ENCODE peak calls at places on chromosomes 12 and 14, in four cellular contexts. One of them, this sample, is unnamed. For H3K27me3 and H3K9me3, the result is how much of the 10 kb centered on the place peaks cover.

GRCh38 chr12:85036241-85036707 is at the start of the genes LRRIQ1 and TSPAN19:
- DNase-seq in heart right ventricle: no peak
- DNase-seq in CD4-positive, CD25-positive, alpha-beta regulatory T cell: peak
- DNase-seq in pancreas: peak
- DNase-seq in this sample: peak

GRCh38 chr14:74980746-74981661 is 21.7 kb upstream of the EIF2B2 start:
- DNase-seq in CD4-positive, CD25-positive, alpha-beta regulatory T cell: no peak
- DNase-seq in heart right ventricle: no peak
- DNase-seq in pancreas: no peak
- DNase-seq in this sample: no peak

GRCh38 chr12:68940731-68941130 is 7.8 kb upstream of the CPM start:
- DNase-seq in pancreas: no peak
- DNase-seq in heart right ventricle: no peak
- DNase-seq in CD4-positive, CD25-positive, alpha-beta regulatory T cell: no peak
- DNase-seq in this sample: no peak

GRCh38 chr14:88346048-88346639 is 23.1 kb upstream of the KCNK10 start:
- DNase-seq in pancreas: no peak
- DNase-seq in heart right ventricle: no peak
- DNase-seq in CD4-positive, CD25-positive, alpha-beta regulatory T cell: no peak
- DNase-seq in this sample: no peak

GRCh38 chr14:77058785-77059184 is 30.3 kb upstream of the IRF2BPL start:
- DNase-seq in heart right ventricle: no peak
- DNase-seq in CD4-positive, CD25-positive, alpha-beta regulatory T cell: no peak
- DNase-seq in pancreas: no peak
- DNase-seq in this sample: no peak

GRCh38 chr14:52023518-52023917 is 34.2 kb downstream of the RTRAF start:
- DNase-seq in pancreas: peak
- DNase-seq in CD4-positive, CD25-positive, alpha-beta regulatory T cell: no peak
- DNase-seq in heart right ventricle: no peak
- DNase-seq in this sample: no peak

GRCh38 chr12:83016226-83016835 is 329.6 kb downstream of the TMTC2 start:
- DNase-seq in heart right ventricle: no peak
- DNase-seq in pancreas: peak
- DNase-seq in CD4-positive, CD25-positive, alpha-beta regulatory T cell: no peak
- DNase-seq in this sample: peak

GRCh38 chr12:64675795-64676194 is 65.5 kb downstream of the RASSF3 start:
- DNase-seq in CD4-positive, CD25-positive, alpha-beta regulatory T cell: no peak
- DNase-seq in heart right ventricle: no peak
- DNase-seq in pancreas: peak
- DNase-seq in this sample: no peak

GRCh38 chr12:92676710-92677109 is 26.1 kb upstream of the PLEKHG7 start:
- DNase-seq in pancreas: no peak
- DNase-seq in heart right ventricle: no peak
- DNase-seq in CD4-positive, CD25-positive, alpha-beta regulatory T cell: no peak
- DNase-seq in this sample: no peak

GRCh38 chr14:76694106-76694505 is 67.2 kb upstream of the VASH1 start:
- DNase-seq in pancreas: no peak
- DNase-seq in CD4-positive, CD25-positive, alpha-beta regulatory T cell: no peak
- DNase-seq in heart right ventricle: no peak
- DNase-seq in this sample: no peak

GRCh38 chr12:62933871-62934798 is 815 bp downstream of the PPM1H start:
- DNase-seq in heart right ventricle: peak
- DNase-seq in CD4-positive, CD25-positive, alpha-beta regulatory T cell: peak
- DNase-seq in pancreas: peak
- DNase-seq in this sample: peak

GRCh38 chr12:53579545-53579955 is 46.6 kb downstream of the ATF7 start:
- DNase-seq in pancreas: no peak
- DNase-seq in heart right ventricle: no peak
- DNase-seq in CD4-positive, CD25-positive, alpha-beta regulatory T cell: no peak
- DNase-seq in this sample: no peak

GRCh38 chr12:25377475-25378179 is 126.9 kb upstream of the KRAS start:
- DNase-seq in heart right ventricle: no peak
- DNase-seq in pancreas: no peak
- DNase-seq in CD4-positive, CD25-positive, alpha-beta regulatory T cell: peak
- DNase-seq in this sample: no peak

GRCh38 chr12:70271025-70271424 is 27.8 kb downstream of the CNOT2 start:
- DNase-seq in heart right ventricle: no peak
- DNase-seq in pancreas: no peak
- DNase-seq in CD4-positive, CD25-positive, alpha-beta regulatory T cell: no peak
- DNase-seq in this sample: no peak

GRCh38 chr12:43132291-43132690 is 419.7 kb downstream of the ADAMTS20 start:
- DNase-seq in heart right ventricle: no peak
- DNase-seq in CD4-positive, CD25-positive, alpha-beta regulatory T cell: no peak
- DNase-seq in pancreas: no peak
- DNase-seq in this sample: no peak

GRCh38 chr12:107320031-107320928 is 226.9 kb upstream of the CRY1 start:
- DNase-seq in heart right ventricle: peak
- DNase-seq in CD4-positive, CD25-positive, alpha-beta regulatory T cell: peak
- DNase-seq in pancreas: peak
- DNase-seq in this sample: no peak

GRCh38 chr14:104576607-104577332 is 2.8 kb upstream of the C14orf180 start:
- DNase-seq in heart right ventricle: no peak
- DNase-seq in CD4-positive, CD25-positive, alpha-beta regulatory T cell: no peak
- DNase-seq in pancreas: no peak
- DNase-seq in this sample: no peak
- H3K27me3 ChIP-seq in heart right ventricle: under half
- H3K27me3 ChIP-seq in CD4-positive, CD25-positive, alpha-beta regulatory T cell: under half
- H3K27me3 ChIP-seq in pancreas: under half
- H3K27me3 ChIP-seq in this sample: under half

GRCh38 chr12:130587966-130588365 is 128.1 kb downstream of the RIMBP2 start:
- DNase-seq in heart right ventricle: no peak
- DNase-seq in pancreas: no peak
- DNase-seq in CD4-positive, CD25-positive, alpha-beta regulatory T cell: no peak
- DNase-seq in this sample: no peak

GRCh38 chr12:130590685-130591084 is 125.4 kb downstream of the RIMBP2 start:
- DNase-seq in pancreas: no peak
- DNase-seq in heart right ventricle: no peak
- DNase-seq in CD4-positive, CD25-positive, alpha-beta regulatory T cell: no peak
- DNase-seq in this sample: no peak

GRCh38 chr12:130589391-130590317 is 126.4 kb downstream of the RIMBP2 start:
- DNase-seq in CD4-positive, CD25-positive, alpha-beta regulatory T cell: no peak
- DNase-seq in pancreas: no peak
- DNase-seq in heart right ventricle: no peak
- DNase-seq in this sample: no peak

GRCh38 chr12:130591736-130592135 is 124.4 kb downstream of the RIMBP2 start:
- DNase-seq in pancreas: no peak
- DNase-seq in heart right ventricle: no peak
- DNase-seq in CD4-positive, CD25-positive, alpha-beta regulatory T cell: no peak
- DNase-seq in this sample: no peak

DNA sequence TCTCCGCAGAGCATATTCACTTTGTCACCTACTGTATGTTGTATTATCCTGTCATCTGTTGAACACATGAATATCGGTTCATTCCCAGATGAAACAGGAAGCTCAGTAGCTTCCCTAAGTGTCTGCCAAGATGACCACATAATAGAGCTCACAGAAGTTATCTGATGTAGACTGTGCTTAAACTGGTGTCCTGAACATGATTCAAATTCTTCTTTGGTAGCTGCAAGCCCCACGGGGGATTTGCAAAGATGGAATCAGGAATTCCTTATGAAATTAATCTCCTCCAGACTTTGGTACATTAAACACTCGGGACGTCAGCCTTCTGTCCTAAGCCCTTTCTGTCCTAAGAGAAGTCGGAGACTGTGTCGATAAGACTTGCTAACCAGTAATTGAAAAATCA is 127.4 kb downstream of the RIMBP2 start:
- DNase-seq in heart right ventricle: no peak
- DNase-seq in CD4-positive, CD25-positive, alpha-beta regulatory T cell: no peak
- DNase-seq in pancreas: no peak
- DNase-seq in this sample: no peak
- H3K9me3 ChIP-seq in heart right ventricle: under half
- H3K9me3 ChIP-seq in CD4-positive, CD25-positive, alpha-beta regulatory T cell: under half
- H3K9me3 ChIP-seq in pancreas: under half
- H3K9me3 ChIP-seq in this sample: under half

DNA sequence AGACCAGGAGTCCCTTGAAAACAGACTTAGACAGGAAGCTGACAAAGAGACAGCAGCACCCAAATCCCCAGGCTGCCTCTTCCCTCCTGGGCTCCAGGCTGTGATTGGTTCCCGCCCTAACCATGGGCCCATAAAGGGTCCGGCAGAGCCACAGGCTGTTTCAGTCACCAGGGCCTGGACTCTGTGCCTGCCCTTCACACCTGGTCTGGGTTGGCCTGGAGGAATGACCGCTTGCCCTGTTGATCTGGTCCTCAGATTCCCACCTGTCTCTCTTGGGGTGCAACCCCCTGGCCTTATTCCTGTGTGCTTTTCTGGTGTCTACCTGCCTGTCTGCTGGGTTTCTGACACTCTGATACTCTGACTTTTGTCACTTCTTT is 2.9 kb upstream of the KRT83 start:
- DNase-seq in pancreas: no peak
- DNase-seq in CD4-positive, CD25-positive, alpha-beta regulatory T cell: no peak
- DNase-seq in heart right ventricle: no peak
- DNase-seq in this sample: no peak
- H3K27me3 ChIP-seq in pancreas: under half
- H3K27me3 ChIP-seq in CD4-positive, CD25-positive, alpha-beta regulatory T cell: under half
- H3K27me3 ChIP-seq in heart right ventricle: under half
- H3K27me3 ChIP-seq in this sample: under half

GRCh38 chr12:93870020-93870795 is 193.0 kb downstream of the CRADD start:
- DNase-seq in pancreas: no peak
- DNase-seq in heart right ventricle: no peak
- DNase-seq in CD4-positive, CD25-positive, alpha-beta regulatory T cell: no peak
- DNase-seq in this sample: no peak

GRCh38 chr12:93865751-93866150 is 188.6 kb downstream of the CRADD start:
- DNase-seq in pancreas: no peak
- DNase-seq in heart right ventricle: no peak
- DNase-seq in CD4-positive, CD25-positive, alpha-beta regulatory T cell: no peak
- DNase-seq in this sample: no peak

GRCh38 chr12:93873561-93873960 is 196.4 kb downstream of the CRADD start:
- DNase-seq in pancreas: no peak
- DNase-seq in CD4-positive, CD25-positive, alpha-beta regulatory T cell: no peak
- DNase-seq in heart right ventricle: no peak
- DNase-seq in this sample: no peak

GRCh38 chr12:93868771-93869170 is 191.6 kb downstream of the CRADD start:
- DNase-seq in pancreas: no peak
- DNase-seq in heart right ventricle: no peak
- DNase-seq in CD4-positive, CD25-positive, alpha-beta regulatory T cell: no peak
- DNase-seq in this sample: no peak
- H3K9me3 ChIP-seq in pancreas: under half
- H3K9me3 ChIP-seq in heart right ventricle: half or more
- H3K9me3 ChIP-seq in CD4-positive, CD25-positive, alpha-beta regulatory T cell: half or more
- H3K9me3 ChIP-seq in this sample: under half

GRCh38 chr12:114403690-114404450 is 2.1 kb downstream of the TBX5 start:
- DNase-seq in CD4-positive, CD25-positive, alpha-beta regulatory T cell: no peak
- DNase-seq in pancreas: no peak
- DNase-seq in heart right ventricle: peak
- DNase-seq in this sample: no peak

GRCh38 chr12:114405199-114405448 is 820 bp downstream of the TBX5 start:
- DNase-seq in CD4-positive, CD25-positive, alpha-beta regulatory T cell: no peak
- DNase-seq in pancreas: no peak
- DNase-seq in heart right ventricle: no peak
- DNase-seq in this sample: no peak

GRCh38 chr12:114404451-114405198 is 1.3 kb downstream of the TBX5 start:
- DNase-seq in heart right ventricle: no peak
- DNase-seq in pancreas: no peak
- DNase-seq in CD4-positive, CD25-positive, alpha-beta regulatory T cell: no peak
- DNase-seq in this sample: no peak

GRCh38 chr12:114401346-114402320 is 4.3 kb downstream of the TBX5 start:
- DNase-seq in CD4-positive, CD25-positive, alpha-beta regulatory T cell: no peak
- DNase-seq in heart right ventricle: no peak
- DNase-seq in pancreas: no peak
- DNase-seq in this sample: no peak

DNA sequence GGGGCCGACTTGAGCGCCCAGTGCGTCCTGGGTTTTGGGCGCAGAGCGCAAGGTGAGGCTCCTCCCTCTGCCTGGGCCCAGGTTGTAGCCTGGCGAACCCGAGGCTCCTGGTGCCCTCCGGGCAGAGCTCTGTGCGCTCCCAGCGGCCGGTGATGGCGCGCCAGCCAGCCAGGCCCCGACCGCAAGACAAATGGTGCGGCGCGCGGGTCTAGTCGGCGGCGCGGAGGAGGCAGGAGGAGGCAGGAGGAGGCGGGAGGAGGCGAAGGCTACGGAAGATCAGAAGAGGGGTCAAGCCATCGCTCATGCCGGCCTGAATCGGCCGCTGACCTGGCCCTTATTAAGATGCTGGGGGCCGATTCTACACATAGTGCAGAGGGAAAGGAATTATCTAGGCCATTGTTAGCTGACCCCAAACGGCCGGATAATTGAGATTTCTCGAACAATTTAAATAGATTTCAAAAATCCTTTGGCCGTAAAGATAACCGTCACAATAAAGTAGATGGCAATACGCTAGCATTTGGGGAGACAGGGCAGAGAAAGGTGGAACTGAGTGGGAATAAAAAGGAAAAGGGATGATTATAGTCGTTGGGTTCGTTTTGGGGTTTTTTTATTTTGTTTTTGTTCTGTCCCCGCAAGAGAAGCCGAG is 2.8 kb downstream of the TBX5 start:
- DNase-seq in heart right ventricle: peak
- DNase-seq in CD4-positive, CD25-positive, alpha-beta regulatory T cell: no peak
- DNase-seq in pancreas: no peak
- DNase-seq in this sample: no peak
- H3K27me3 ChIP-seq in heart right ventricle: under half
- H3K27me3 ChIP-seq in CD4-positive, CD25-positive, alpha-beta regulatory T cell: under half
- H3K27me3 ChIP-seq in pancreas: under half
- H3K27me3 ChIP-seq in this sample: under half